ENCODE peak calls at places on chromosomes 12 and 14, in seven cellular contexts. M is ovary, C is A549, U is sigmoid colon, I is SK-N-SH, S is GM12878, R is tibial nerve. F is an unnamed sample.

GRCh38 chr12:82959821-82960220 is 273.1 kb downstream of the TMTC2 start:
- DNase-seq in M (no peak), C (no peak), U (no peak), I (no peak), S (no peak), R (no peak), F (no peak)

GRCh38 chr12:31323466-31324115 is 2.4 kb downstream of the SINHCAF start:
- DNase-seq in M (peak; percentile 59), C (peak; percentile 30), U (peak; percentile 77), I (no peak), S (no peak), R (peak; percentile 9), F (peak; percentile 57)

GRCh38 chr14:70907996-70908917 is 998 bp downstream of the PCNX1 start:
- DNase-seq in M (peak; percentile 76), C (peak; percentile 37), U (peak; percentile 76), I (peak; percentile 78), S (no peak), R (peak; percentile 33), F (peak; percentile 41)

GRCh38 chr12:117497407-117497806 is 136.0 kb upstream of the NOS1 start:
- DNase-seq in M (no peak), C (no peak), U (no peak), I (no peak), S (no peak), R (no peak), F (no peak)

GRCh38 chr14:86462193-86462592 is 932.2 kb downstream of the FLRT2 start:
- DNase-seq in M (no peak), C (no peak), U (no peak), I (no peak), S (no peak), R (no peak), F (no peak)

GRCh38 chr12:92695577-92695976 is 7.2 kb upstream of the PLEKHG7 start:
- DNase-seq in M (no peak), C (no peak), U (no peak), I (no peak), S (no peak), R (no peak), F (no peak)

GRCh38 chr14:26427059-26427458 is 170.8 kb downstream of the NOVA1 start:
- DNase-seq in M (no peak), C (no peak), U (no peak), I (no peak), S (no peak), R (no peak), F (no peak)

GRCh38 chr14:70013269-70013873 is 134.2 kb downstream of the SMOC1 start:
- DNase-seq in M (no peak), C (peak; percentile 28), U (no peak), I (peak; percentile 52), S (no peak), R (no peak), F (peak; percentile 52)

GRCh38 chr14:46405095-46405494 is 246.5 kb downstream of the RPL10L start:
- DNase-seq in M (no peak), C (no peak), U (no peak), I (no peak), S (no peak), R (no peak), F (no peak)

GRCh38 chr12:57133916-57134315 is 5.6 kb downstream of the LRP1 start:
- DNase-seq in M (no peak), C (no peak), U (peak; percentile 74), I (no peak), S (no peak), R (no peak), F (peak; percentile 7)

GRCh38 chr12:29782821-29783772 is 645 bp downstream of the TMTC1 start:
- DNase-seq in M (peak; percentile 54), C (no peak), U (peak; percentile 75), I (peak; percentile 48), S (no peak), R (peak; percentile 19), F (no peak)

GRCh38 chr12:66398931-66399625 is 96.8 kb downstream of the HELB start:
- DNase-seq in M (no peak), C (no peak), U (no peak), I (no peak), S (no peak), R (no peak), F (no peak)

GRCh38 chr14:98770151-98770550 is 501.8 kb downstream of the BCL11B start:
- DNase-seq in M (no peak), C (no peak), U (no peak), I (no peak), S (no peak), R (no peak), F (no peak)

GRCh38 chr14:64605926-64606685 is 56.3 kb downstream of the PPP1R36 start:
- DNase-seq in M (no peak), C (no peak), U (no peak), I (no peak), S (no peak), R (no peak), F (no peak)

GRCh38 chr12:16555630-16556029 is 50.3 kb downstream of the LMO3 start:
- DNase-seq in M (no peak), C (no peak), U (no peak), I (no peak), S (no peak), R (no peak), F (no peak)

GRCh38 chr14:92310776-92311375 is 12.1 kb upstream of the SLC24A4 start:
- DNase-seq in M (no peak), C (no peak), U (no peak), I (no peak), S (no peak), R (no peak), F (no peak)

GRCh38 chr12:130747867-130748740 is 32.0 kb upstream of the RIMBP2 start:
- DNase-seq in M (peak; percentile 81), C (peak; percentile 58), U (peak; percentile 76), I (peak; percentile 89), S (no peak), R (peak; percentile 84), F (peak; percentile 79)

GRCh38 chr12:6322352-6322751 is 11.9 kb downstream of the PLEKHG6 start:
- DNase-seq in M (no peak), C (no peak), U (no peak), I (no peak), S (no peak), R (no peak), F (no peak)
- H3K27ac ChIP-seq in M (no peak overlapping the region), C (peak overlapping the region; percentile 95), U (peak overlapping the region; percentile 98), I (no peak overlapping the region), S (peak overlapping the region; percentile 79), R (peak overlapping the region; percentile 72), F (peak overlapping the region; percentile 81)

DNA sequence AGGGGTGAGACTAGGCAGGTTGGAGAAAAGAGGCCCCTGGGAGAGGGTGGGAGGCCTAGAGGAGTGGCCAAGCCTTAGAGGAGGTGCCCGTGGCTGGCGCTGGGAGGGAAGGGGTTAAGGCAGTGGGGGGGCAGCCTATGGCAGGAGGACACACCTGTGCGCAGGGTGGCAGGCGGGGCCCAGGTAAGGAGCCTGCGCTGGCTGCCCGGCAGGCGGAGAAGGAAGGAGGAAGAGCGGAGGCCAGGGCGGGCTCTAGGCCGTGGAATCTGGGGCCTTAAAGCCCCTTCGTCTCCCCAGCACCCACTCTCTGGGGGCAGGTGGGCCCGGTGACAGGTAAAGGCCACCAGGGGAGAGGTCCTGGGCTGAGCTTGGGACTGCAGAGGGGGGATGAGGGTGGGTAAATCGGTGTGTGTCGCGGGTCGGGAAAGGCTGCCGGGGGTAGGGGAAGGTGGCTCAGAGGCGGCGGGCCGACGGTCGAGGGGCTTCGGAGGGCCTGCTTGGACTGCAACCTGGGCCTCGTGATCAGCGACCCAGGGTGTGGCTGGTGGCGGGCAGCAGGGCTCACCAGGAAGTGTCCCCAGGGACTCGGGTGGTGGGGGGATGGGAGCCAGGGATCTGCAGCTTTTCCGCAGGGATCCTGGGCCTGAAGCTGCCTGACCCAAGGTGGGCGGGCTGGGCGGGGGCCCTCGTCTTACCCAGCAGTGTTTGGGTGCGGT is 7.3 kb downstream of the PHB2 start:
- DNase-seq in M (peak; percentile 53), C (no peak), U (peak; percentile 65), I (peak; percentile 38), S (no peak), R (no peak), F (peak; percentile 95)
- TF ChIP-seq EP300 in M (no peak), C (no peak), U (no peak), I (no peak), S (no peak), R (no peak), F (no peak)

DNA sequence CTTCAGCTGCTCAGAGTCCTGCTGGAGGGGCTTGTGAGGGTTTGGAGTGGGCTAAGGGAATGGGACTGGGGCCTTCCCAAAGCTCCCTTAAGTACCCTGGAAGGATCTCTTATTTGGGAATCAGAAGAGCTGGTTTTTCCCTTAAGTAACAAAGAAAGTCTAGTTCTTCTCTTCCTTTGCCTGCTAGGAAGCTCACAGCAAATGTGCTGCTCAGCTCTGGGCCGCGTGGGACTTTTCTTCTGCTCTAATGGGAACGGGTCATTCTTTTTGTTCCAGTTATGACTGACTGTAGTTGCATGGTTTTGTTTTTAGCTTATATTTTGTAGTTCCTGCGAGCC is 6.0 kb downstream of the KIF26A start:
- DNase-seq in M (no peak), C (no peak), U (no peak), I (no peak), S (no peak), R (no peak), F (no peak)
- H3K4me1 ChIP-seq in M (peaks cover 3% of the 10 kb centered on the region), C (peaks cover 2% of the 10 kb centered on the region), U (peaks cover 4% of the 10 kb centered on the region), I (peaks cover 7% of the 10 kb centered on the region), S (no peaks in the 10 kb centered on the region), R (peaks cover 22% of the 10 kb centered on the region), F (peaks cover 10% of the 10 kb centered on the region)

DNA sequence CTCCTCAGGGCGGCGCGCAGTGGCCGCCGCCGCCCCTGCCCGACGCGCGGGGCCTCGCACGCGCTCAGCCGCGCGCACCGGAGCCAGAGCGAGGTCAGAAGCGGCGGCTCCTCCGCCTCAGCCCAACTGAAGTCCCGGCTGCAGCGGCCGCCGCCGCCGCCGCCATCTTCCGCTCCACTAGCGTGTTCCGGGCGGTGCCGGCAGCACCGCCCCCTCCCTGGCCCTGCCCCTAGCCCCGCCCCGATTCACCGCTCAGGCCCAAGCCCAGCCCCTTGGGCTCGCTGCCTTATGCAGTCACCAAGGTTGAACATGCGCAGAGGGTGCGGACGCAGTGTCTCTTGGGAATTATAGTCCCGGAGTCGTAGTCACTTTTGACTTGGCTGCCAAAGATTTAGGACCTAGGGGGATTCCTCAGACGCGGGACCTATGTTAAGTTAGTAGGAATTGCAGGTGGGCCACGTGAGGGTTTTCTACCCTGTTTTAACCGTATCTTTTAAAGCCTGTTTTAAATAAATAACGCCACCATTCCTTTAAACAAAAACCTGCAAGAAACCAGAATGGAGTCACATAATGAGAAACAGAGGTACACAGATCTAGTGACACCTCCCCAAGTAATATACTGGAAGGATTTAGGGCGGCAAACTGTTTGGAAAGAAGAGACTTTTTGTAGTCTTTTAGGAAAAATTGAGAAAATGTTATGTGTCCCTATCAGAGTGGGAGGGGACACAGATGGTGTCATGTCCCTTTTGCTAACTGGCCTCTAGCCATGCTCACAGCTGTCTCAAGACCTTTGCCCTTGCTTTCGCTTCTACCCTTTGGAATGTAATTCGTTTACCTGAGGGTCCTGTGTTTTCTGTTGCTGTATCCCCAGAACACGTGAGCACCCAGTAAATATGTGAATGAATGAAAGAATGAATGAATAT is at the start of gene PPTC7:
- DNase-seq in M (peak; percentile 98), C (peak; percentile 89), U (peak; percentile 98), I (peak; percentile 95), S (peak; percentile 91), R (peak; percentile 97), F (peak; percentile 98)
- H3K27ac ChIP-seq in M (peak within 1 kb of the TSS; percentile 89), C (peak within 1 kb of the TSS; percentile 96), U (peak within 1 kb of the TSS; percentile 95), I (peak within 1 kb of the TSS; percentile 61), S (peak within 1 kb of the TSS; percentile 95), R (peak within 1 kb of the TSS; percentile 85), F (peak within 1 kb of the TSS; percentile 98)